ENCODE peak calls at places on chromosomes 2 and 18, in five cellular contexts. One of them, this sample, is unnamed. For H3K4me1, the result is how much of the 10 kb centered on the place peaks cover.

GRCh38 chr2:218570850-218571249 is 2.2 kb downstream of the CNOT9 start:
- DNase-seq in CD8-positive, alpha-beta T cell: no peak
- DNase-seq in HCT116: no peak
- DNase-seq in heart left ventricle: no peak
- DNase-seq in A673: peak
- DNase-seq in this sample: no peak

GRCh38 chr2:8435608-8436007 is 246.2 kb upstream of the ID2 start:
- DNase-seq in CD8-positive, alpha-beta T cell: no peak
- DNase-seq in HCT116: no peak
- DNase-seq in heart left ventricle: no peak
- DNase-seq in A673: peak
- DNase-seq in this sample: no peak

GRCh38 chr2:219968685-219969345 is 341.4 kb downstream of the SLC4A3 start:
- DNase-seq in CD8-positive, alpha-beta T cell: no peak
- DNase-seq in HCT116: peak
- DNase-seq in heart left ventricle: no peak
- DNase-seq in A673: peak
- DNase-seq in this sample: no peak

GRCh38 chr2:104656496-104657310 is 197.2 kb upstream of the POU3F3 start:
- DNase-seq in CD8-positive, alpha-beta T cell: no peak
- DNase-seq in HCT116: no peak
- DNase-seq in heart left ventricle: no peak
- DNase-seq in A673: no peak
- DNase-seq in this sample: no peak

GRCh38 chr2:168699834-168700417 is 102.5 kb upstream of the NOSTRIN start:
- DNase-seq in CD8-positive, alpha-beta T cell: no peak
- DNase-seq in HCT116: no peak
- DNase-seq in heart left ventricle: peak
- DNase-seq in A673: peak
- DNase-seq in this sample: peak

GRCh38 chr2:215435261-215435808 is 533 bp downstream of the FN1 start:
- DNase-seq in CD8-positive, alpha-beta T cell: no peak
- DNase-seq in HCT116: no peak
- DNase-seq in heart left ventricle: peak
- DNase-seq in A673: peak
- DNase-seq in this sample: peak

GRCh38 chr2:33496150-33496549 is 19.7 kb downstream of the RASGRP3 start:
- DNase-seq in CD8-positive, alpha-beta T cell: no peak
- DNase-seq in HCT116: no peak
- DNase-seq in heart left ventricle: no peak
- DNase-seq in A673: no peak
- DNase-seq in this sample: no peak

GRCh38 chr2:230757476-230757875 is 44.8 kb downstream of the CAB39 start:
- DNase-seq in CD8-positive, alpha-beta T cell: no peak
- DNase-seq in HCT116: no peak
- DNase-seq in heart left ventricle: no peak
- DNase-seq in A673: no peak
- DNase-seq in this sample: no peak

GRCh38 chr18:57087985-57088384 is 58.9 kb upstream of the BOD1L2 start:
- DNase-seq in CD8-positive, alpha-beta T cell: no peak
- DNase-seq in HCT116: peak
- DNase-seq in heart left ventricle: no peak
- DNase-seq in A673: no peak
- DNase-seq in this sample: no peak

GRCh38 chr18:30970201-30970816 is 72.2 kb downstream of the DSC3 start:
- DNase-seq in CD8-positive, alpha-beta T cell: no peak
- DNase-seq in HCT116: peak
- DNase-seq in heart left ventricle: no peak
- DNase-seq in A673: peak
- DNase-seq in this sample: no peak

GRCh38 chr2:71102981-71103681 is 26.9 kb downstream of the MCEE start:
- DNase-seq in CD8-positive, alpha-beta T cell: no peak
- DNase-seq in HCT116: no peak
- DNase-seq in heart left ventricle: no peak
- DNase-seq in A673: no peak
- DNase-seq in this sample: no peak

GRCh38 chr18:49368876-49369440 is 91.5 kb downstream of the DYM start:
- DNase-seq in CD8-positive, alpha-beta T cell: no peak
- DNase-seq in HCT116: no peak
- DNase-seq in heart left ventricle: no peak
- DNase-seq in A673: no peak
- DNase-seq in this sample: no peak

GRCh38 chr2:238709961-238710360 is 137.9 kb upstream of the TWIST2 start:
- DNase-seq in CD8-positive, alpha-beta T cell: no peak
- DNase-seq in HCT116: no peak
- DNase-seq in heart left ventricle: no peak
- DNase-seq in A673: no peak
- DNase-seq in this sample: no peak

GRCh38 chr2:76700894-76701293 is 821.3 kb downstream of the LRRTM4 start:
- DNase-seq in CD8-positive, alpha-beta T cell: no peak
- DNase-seq in HCT116: no peak
- DNase-seq in heart left ventricle: no peak
- DNase-seq in A673: no peak
- DNase-seq in this sample: no peak

GRCh38 chr2:46803911-46804670 is 111.5 kb downstream of the MCFD2 start:
- DNase-seq in CD8-positive, alpha-beta T cell: no peak
- DNase-seq in HCT116: peak
- DNase-seq in heart left ventricle: no peak
- DNase-seq in A673: no peak
- DNase-seq in this sample: no peak

GRCh38 chr2:224284134-224284946 is 117.6 kb downstream of the FAM124B start:
- DNase-seq in CD8-positive, alpha-beta T cell: peak
- DNase-seq in HCT116: peak
- DNase-seq in heart left ventricle: no peak
- DNase-seq in A673: peak
- DNase-seq in this sample: no peak

GRCh38 chr2:241410739-241411176 is 54.7 kb downstream of the FARP2 start:
- DNase-seq in CD8-positive, alpha-beta T cell: no peak
- DNase-seq in HCT116: peak
- DNase-seq in heart left ventricle: no peak
- DNase-seq in A673: no peak
- DNase-seq in this sample: no peak

GRCh38 chr2:179917272-179917671 is 55.9 kb upstream of the ZNF385B start:
- DNase-seq in CD8-positive, alpha-beta T cell: no peak
- DNase-seq in HCT116: no peak
- DNase-seq in heart left ventricle: no peak
- DNase-seq in A673: peak
- DNase-seq in this sample: no peak

GRCh38 chr2:205079173-205079572 is 533.9 kb downstream of the PARD3B start:
- DNase-seq in CD8-positive, alpha-beta T cell: no peak
- DNase-seq in HCT116: no peak
- DNase-seq in heart left ventricle: no peak
- DNase-seq in A673: no peak
- DNase-seq in this sample: no peak

GRCh38 chr18:12394428-12394827 is 13.3 kb upstream of the PRELID3A start:
- DNase-seq in CD8-positive, alpha-beta T cell: no peak
- DNase-seq in HCT116: no peak
- DNase-seq in heart left ventricle: no peak
- DNase-seq in A673: peak
- DNase-seq in this sample: no peak

GRCh38 chr2:127901339-127902072 is 15.8 kb upstream of the AMMECR1L start:
- DNase-seq in CD8-positive, alpha-beta T cell: no peak
- DNase-seq in HCT116: no peak
- DNase-seq in heart left ventricle: peak
- DNase-seq in A673: no peak
- DNase-seq in this sample: peak

GRCh38 chr2:3121601-3122000 is 256.0 kb downstream of the EIPR1 start:
- DNase-seq in CD8-positive, alpha-beta T cell: no peak
- DNase-seq in HCT116: no peak
- DNase-seq in heart left ventricle: no peak
- DNase-seq in A673: no peak
- DNase-seq in this sample: no peak

GRCh38 chr2:27441958-27442281 is 261 bp upstream of the KRTCAP3 start:
- DNase-seq in CD8-positive, alpha-beta T cell: no peak
- DNase-seq in HCT116: no peak
- DNase-seq in heart left ventricle: no peak
- DNase-seq in A673: no peak
- DNase-seq in this sample: no peak

GRCh38 chr2:30992781-30993180 is 145.5 kb downstream of the GALNT14 start:
- DNase-seq in CD8-positive, alpha-beta T cell: no peak
- DNase-seq in HCT116: no peak
- DNase-seq in heart left ventricle: no peak
- DNase-seq in A673: no peak
- DNase-seq in this sample: no peak

GRCh38 chr2:112958428-112959108 is 19.2 kb upstream of the IL36G start:
- DNase-seq in CD8-positive, alpha-beta T cell: no peak
- DNase-seq in HCT116: peak
- DNase-seq in heart left ventricle: no peak
- DNase-seq in A673: peak
- DNase-seq in this sample: no peak

GRCh38 chr2:83584674-83585073 is 874.4 kb downstream of the SUCLG1 start:
- DNase-seq in CD8-positive, alpha-beta T cell: no peak
- DNase-seq in HCT116: no peak
- DNase-seq in heart left ventricle: no peak
- DNase-seq in A673: no peak
- DNase-seq in this sample: no peak

GRCh38 chr2:10796703-10797102 is 15.9 kb downstream of the PDIA6 start:
- DNase-seq in CD8-positive, alpha-beta T cell: no peak
- DNase-seq in HCT116: no peak
- DNase-seq in heart left ventricle: no peak
- DNase-seq in A673: no peak
- DNase-seq in this sample: no peak

GRCh38 chr2:71253476-71253875 is 26.6 kb upstream of the PAIP2B start:
- DNase-seq in CD8-positive, alpha-beta T cell: no peak
- DNase-seq in HCT116: no peak
- DNase-seq in heart left ventricle: no peak
- DNase-seq in A673: no peak
- DNase-seq in this sample: no peak

DNA sequence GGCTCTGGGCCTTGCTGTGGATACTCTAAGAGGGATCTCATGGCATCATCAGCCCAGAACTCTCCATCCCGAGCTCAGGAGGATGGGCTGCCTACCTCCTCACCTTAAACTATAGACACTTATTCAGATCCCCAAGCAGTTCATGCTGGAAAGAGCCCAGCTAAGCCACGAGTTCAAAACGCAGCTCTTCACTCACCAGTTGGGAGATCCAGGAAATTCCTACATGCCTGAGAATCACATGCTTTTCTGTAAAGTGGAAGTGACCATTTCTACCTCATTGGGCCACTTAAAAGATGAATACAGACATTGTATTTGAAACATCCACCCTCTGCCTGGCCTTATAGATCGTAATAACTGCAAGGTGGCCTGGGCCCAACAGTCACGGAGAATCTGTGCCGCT is 6.6 kb downstream of the ATOH8 start:
- DNase-seq in CD8-positive, alpha-beta T cell: no peak
- DNase-seq in HCT116: no peak
- DNase-seq in heart left ventricle: no peak
- DNase-seq in A673: no peak
- DNase-seq in this sample: no peak
- H3K4me1 ChIP-seq in CD8-positive, alpha-beta T cell: under half
- H3K4me1 ChIP-seq in HCT116: under half
- H3K4me1 ChIP-seq in heart left ventricle: under half
- H3K4me1 ChIP-seq in A673: under half
- H3K4me1 ChIP-seq in this sample: half or more

DNA sequence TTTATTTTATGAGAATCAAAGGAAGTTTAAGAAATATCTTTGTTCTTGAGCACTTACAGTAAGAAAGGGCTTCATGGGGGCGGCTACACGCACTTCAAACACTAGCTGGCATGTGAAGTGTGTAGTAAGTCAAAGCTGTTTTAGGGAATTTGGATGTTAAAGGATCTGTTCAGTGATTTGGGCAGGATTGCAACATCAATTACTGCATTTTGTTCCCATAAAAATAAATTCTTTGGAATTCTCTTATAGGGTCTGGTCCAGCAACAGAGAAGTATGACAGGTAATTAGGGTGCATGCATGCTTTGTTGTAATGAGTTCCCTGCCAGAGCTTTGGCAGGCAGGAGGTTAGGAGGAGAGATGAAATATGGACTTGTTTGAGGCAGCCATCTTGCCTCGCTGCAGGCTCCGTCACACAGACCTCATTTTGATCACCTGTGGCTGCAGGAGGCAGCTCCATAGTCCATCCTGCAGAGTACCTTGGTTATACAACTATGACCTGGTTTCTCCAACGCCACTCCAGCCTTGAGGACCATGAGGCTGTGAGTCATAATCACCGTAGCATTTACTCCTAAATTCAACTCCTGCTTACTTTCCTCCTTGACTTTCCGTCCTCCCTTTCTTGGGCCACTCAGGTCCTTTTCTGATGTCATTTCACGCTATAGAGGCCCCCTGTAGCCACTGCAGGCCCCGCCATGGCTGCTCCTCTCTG is 26.5 kb upstream of the EML4 start:
- DNase-seq in CD8-positive, alpha-beta T cell: no peak
- DNase-seq in HCT116: no peak
- DNase-seq in heart left ventricle: no peak
- DNase-seq in A673: peak
- DNase-seq in this sample: no peak
- H3K27ac ChIP-seq in CD8-positive, alpha-beta T cell: no peak
- H3K27ac ChIP-seq in HCT116: no peak
- H3K27ac ChIP-seq in heart left ventricle: peak
- H3K27ac ChIP-seq in A673: peak
- H3K27ac ChIP-seq in this sample: peak

GRCh38 chr2:197259470-197259999 is 51.0 kb downstream of the ANKRD44 start:
- DNase-seq in CD8-positive, alpha-beta T cell: no peak
- DNase-seq in HCT116: no peak
- DNase-seq in heart left ventricle: no peak
- DNase-seq in A673: no peak
- DNase-seq in this sample: no peak

GRCh38 chr2:197258580-197258979 is 52.0 kb downstream of the ANKRD44 start:
- DNase-seq in CD8-positive, alpha-beta T cell: no peak
- DNase-seq in HCT116: no peak
- DNase-seq in heart left ventricle: no peak
- DNase-seq in A673: no peak
- DNase-seq in this sample: no peak

GRCh38 chr2:197264332-197264731 is 46.2 kb downstream of the ANKRD44 start:
- DNase-seq in CD8-positive, alpha-beta T cell: no peak
- DNase-seq in HCT116: no peak
- DNase-seq in heart left ventricle: no peak
- DNase-seq in A673: no peak
- DNase-seq in this sample: no peak

GRCh38 chr2:197263077-197263476 is 47.5 kb downstream of the ANKRD44 start:
- DNase-seq in CD8-positive, alpha-beta T cell: no peak
- DNase-seq in HCT116: no peak
- DNase-seq in heart left ventricle: no peak
- DNase-seq in A673: no peak
- DNase-seq in this sample: no peak

DNA sequence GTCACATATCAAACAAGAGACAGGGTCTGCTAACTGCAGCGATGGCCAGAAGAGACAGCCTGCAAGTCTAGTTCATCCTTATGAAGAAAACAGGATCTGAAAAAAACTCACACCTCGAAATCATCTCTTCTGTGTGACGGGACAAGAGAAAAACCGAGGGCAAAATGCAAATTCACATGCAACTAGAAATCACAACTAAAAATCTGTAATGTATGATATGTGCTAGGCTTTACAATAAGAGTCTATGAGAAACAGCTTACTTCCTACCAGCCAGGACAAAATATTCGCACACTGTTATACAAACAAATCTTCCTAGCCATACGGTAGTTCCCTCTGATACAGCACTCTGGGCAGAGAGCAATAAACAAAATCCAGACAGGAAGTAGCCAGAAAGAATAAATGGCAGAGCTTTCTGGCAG is 48.8 kb downstream of the ANKRD44 start:
- DNase-seq in CD8-positive, alpha-beta T cell: no peak
- DNase-seq in HCT116: no peak
- DNase-seq in heart left ventricle: no peak
- DNase-seq in A673: peak
- DNase-seq in this sample: no peak
- H3K4me1 ChIP-seq in CD8-positive, alpha-beta T cell: half or more
- H3K4me1 ChIP-seq in HCT116: under half
- H3K4me1 ChIP-seq in heart left ventricle: half or more
- H3K4me1 ChIP-seq in A673: under half
- H3K4me1 ChIP-seq in this sample: under half

GRCh38 chr2:129324349-129324748 is 655.1 kb upstream of the RAB6C start:
- DNase-seq in CD8-positive, alpha-beta T cell: no peak
- DNase-seq in HCT116: no peak
- DNase-seq in heart left ventricle: no peak
- DNase-seq in A673: no peak
- DNase-seq in this sample: no peak
- H3K27ac ChIP-seq in CD8-positive, alpha-beta T cell: no peak
- H3K27ac ChIP-seq in HCT116: no peak
- H3K27ac ChIP-seq in heart left ventricle: no peak
- H3K27ac ChIP-seq in A673: no peak
- H3K27ac ChIP-seq in this sample: no peak